ENCODE peak calls at places on chromosomes 12 and 14, in four cellular contexts. F is GM12878, T is HepG2, U is H1. B is an unnamed sample.

GRCh38 chr14:56092761-56093160 is 25.4 kb upstream of the PELI2 start:
- DNase-seq in F (no peak), T (no peak), U (no peak), B (no peak)

GRCh38 chr12:130796985-130797686 is 41.9 kb downstream of the STX2 start:
- DNase-seq in F (no peak), T (no peak), U (no peak), B (no peak)

GRCh38 chr12:12384601-12385321 is 27.9 kb downstream of the BORCS5 start:
- DNase-seq in F (no peak), T (peak), U (no peak), B (peak)

GRCh38 chr14:22650046-22650739 is 6.0 kb upstream of the OR6J1 start:
- DNase-seq in F (no peak), T (no peak), U (no peak), B (no peak)

GRCh38 chr14:99884834-99885648 is 91.8 kb downstream of the EML1 start:
- DNase-seq in F (peak), T (peak), U (no peak), B (peak)

GRCh38 chr12:115660211-115660805 is 617.2 kb downstream of the MED13L start:
- DNase-seq in F (no peak), T (no peak), U (no peak), B (no peak)

GRCh38 chr14:55136868-55137785 is 8.1 kb downstream of the LGALS3 start:
- DNase-seq in F (no peak), T (no peak), U (no peak), B (no peak)

GRCh38 chr12:48838048-48838447 is 13.9 kb downstream of the DDX23 start:
- DNase-seq in F (no peak), T (peak), U (no peak), B (no peak)

GRCh38 chr14:105252552-105253328 is 4.4 kb downstream of the BTBD6 start:
- DNase-seq in F (no peak), T (no peak), U (no peak), B (no peak)

GRCh38 chr12:13864081-13864673 is 117.2 kb downstream of the GRIN2B start:
- DNase-seq in F (peak), T (peak), U (peak), B (peak)

GRCh38 chr12:126782083-126782482 is 1484.9 kb upstream of the TMEM132C start:
- DNase-seq in F (no peak), T (no peak), U (no peak), B (no peak)

GRCh38 chr14:37597538-37598084 is 2.2 kb downstream of the TTC6 start:
- DNase-seq in F (no peak), T (no peak), U (peak), B (no peak)

GRCh38 chr14:72678360-72678759 is 215.5 kb downstream of the DPF3 start:
- DNase-seq in F (no peak), T (no peak), U (no peak), B (no peak)

GRCh38 chr12:129186952-129187351 is 333.7 kb downstream of the GLT1D1 start:
- DNase-seq in F (no peak), T (no peak), U (no peak), B (peak)

GRCh38 chr14:21308479-21309237 is 28.8 kb downstream of the RPGRIP1 start:
- DNase-seq in F (peak), T (peak), U (peak), B (peak)

GRCh38 chr12:48183876-48184548 is 568 bp downstream of the CCDC184 start:
- DNase-seq in F (no peak), T (no peak), U (peak), B (no peak)

GRCh38 chr12:42325776-42326465 is at the start of the genes PPHLN1 and ZCRB1:
- DNase-seq in F (no peak), T (peak), U (peak), B (peak)

GRCh38 chr14:49896956-49897355 is 4.1 kb downstream of the ARF6 start:
- DNase-seq in F (no peak), T (no peak), U (no peak), B (no peak)

GRCh38 chr14:87935081-87935828 is 57.7 kb downstream of the GALC start:
- DNase-seq in F (no peak), T (no peak), U (no peak), B (no peak)

GRCh38 chr12:49619286-49619685 is 4.1 kb upstream of the PRPF40B start:
- DNase-seq in F (no peak), T (no peak), U (no peak), B (no peak)

GRCh38 chr12:4202918-4203317 is 70.6 kb upstream of the CCND2 start:
- DNase-seq in F (no peak), T (no peak), U (no peak), B (no peak)

GRCh38 chr12:96218989-96219678 is 25.0 kb downstream of the ELK3 start:
- DNase-seq in F (no peak), T (peak), U (no peak), B (no peak)

GRCh38 chr12:2169489-2169888 is 116.7 kb downstream of the CACNA1C start:
- DNase-seq in F (no peak), T (peak), U (no peak), B (no peak)

DNA sequence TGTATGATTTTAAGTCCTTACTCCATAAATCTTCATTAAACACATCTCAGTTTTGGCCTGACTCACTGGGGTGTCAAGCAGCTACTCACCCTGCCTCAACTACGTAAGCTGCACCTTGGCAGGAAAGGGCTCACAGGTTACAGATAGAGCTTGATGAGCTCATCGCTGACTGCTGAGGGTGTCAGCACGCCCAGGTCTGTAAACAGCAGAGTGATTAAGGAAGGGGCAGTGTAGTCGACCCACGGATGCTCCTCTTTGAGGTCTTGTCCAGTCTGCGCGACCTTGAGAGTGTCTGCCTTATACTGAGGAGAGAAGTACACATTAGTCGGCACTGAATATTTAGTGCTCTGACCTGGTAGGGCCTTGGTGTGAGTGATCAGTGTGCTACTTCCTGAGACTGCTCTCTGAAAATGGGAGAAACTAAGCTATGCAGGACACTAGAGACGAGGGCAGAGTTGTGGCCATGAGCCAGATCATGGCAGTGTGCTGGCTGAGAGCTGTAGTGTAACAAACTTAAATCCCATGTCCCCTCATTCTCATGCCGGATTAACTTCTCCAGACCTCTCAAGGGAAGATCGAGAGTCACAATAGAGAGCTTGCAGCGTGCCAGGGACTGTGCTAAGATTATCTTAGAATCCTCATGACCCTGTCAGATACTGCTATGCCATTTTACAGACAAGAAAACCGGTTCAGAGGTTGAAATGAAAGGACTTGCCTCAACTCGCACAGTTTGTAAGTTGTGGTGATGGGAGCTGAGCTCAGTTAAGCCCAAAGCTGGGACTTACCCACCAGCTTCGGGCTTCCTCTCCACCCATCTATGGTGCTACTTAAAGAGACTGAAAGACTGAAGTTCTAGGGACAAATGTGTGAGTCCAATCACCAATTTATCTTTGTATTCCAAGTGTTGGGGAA is 11.6 kb downstream of the EIF2B1 start:
- DNase-seq in F (no peak), T (no peak), U (no peak), B (no peak)
- TF ChIP-seq ATF2 in F (no peak), T (no peak), U (no peak), B (no peak)

DNA sequence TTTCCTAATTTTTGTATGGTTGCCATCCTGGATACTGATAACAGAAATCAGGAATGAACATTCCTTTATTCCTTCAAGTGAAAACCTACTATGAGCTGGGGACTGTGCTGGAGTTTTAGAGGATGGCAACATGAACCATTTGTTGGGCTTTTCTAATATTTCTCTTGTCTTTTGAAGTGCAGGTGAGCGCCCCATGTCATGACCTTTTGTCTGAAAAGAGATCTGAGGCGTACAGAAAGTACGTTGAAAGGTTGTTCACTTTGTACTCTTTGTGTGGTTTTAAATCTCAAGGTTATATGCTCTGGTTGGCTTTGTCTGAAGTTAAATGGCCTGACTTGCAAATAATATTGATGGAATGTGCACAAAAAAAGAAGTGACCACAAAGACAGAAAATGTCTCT is 79.0 kb downstream of the GAS2L3 start:
- DNase-seq in F (no peak), T (peak), U (no peak), B (no peak)
- TF ChIP-seq POLR2A in F (no peak), T (no peak), U (no peak), B (no peak)

DNA sequence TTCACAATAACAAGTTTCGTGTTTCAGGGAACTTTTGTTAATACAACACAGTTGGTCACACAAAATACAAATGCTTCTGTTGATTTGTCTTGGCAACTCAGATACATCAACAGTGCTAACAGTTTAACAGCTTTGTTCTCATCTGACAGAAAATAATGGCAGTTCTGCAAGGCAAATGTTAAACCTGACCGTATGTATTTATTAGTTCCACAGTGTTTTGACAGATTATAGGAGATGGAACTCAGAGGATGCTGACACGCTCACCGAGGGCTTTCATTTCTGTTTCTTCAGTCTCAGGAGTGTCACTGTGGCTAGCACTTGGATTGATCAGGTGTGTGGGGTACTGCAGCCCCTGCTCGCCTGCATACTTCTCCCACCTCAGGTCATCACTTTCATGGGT is 350.6 kb downstream of the PRKD1 start:
- DNase-seq in F (no peak), T (no peak), U (no peak), B (peak)
- TF ChIP-seq POLR2AphosphoS5 in F (no peak), T (no peak), U (no peak), B (no peak)

GRCh38 chr12:64039285-64039871 is 182.7 kb downstream of the KICS2 start:
- DNase-seq in F (no peak), T (no peak), U (no peak), B (no peak)
- TF ChIP-seq ATF2 in F (no peak), T (no peak), U (no peak), B (no peak)

DNA sequence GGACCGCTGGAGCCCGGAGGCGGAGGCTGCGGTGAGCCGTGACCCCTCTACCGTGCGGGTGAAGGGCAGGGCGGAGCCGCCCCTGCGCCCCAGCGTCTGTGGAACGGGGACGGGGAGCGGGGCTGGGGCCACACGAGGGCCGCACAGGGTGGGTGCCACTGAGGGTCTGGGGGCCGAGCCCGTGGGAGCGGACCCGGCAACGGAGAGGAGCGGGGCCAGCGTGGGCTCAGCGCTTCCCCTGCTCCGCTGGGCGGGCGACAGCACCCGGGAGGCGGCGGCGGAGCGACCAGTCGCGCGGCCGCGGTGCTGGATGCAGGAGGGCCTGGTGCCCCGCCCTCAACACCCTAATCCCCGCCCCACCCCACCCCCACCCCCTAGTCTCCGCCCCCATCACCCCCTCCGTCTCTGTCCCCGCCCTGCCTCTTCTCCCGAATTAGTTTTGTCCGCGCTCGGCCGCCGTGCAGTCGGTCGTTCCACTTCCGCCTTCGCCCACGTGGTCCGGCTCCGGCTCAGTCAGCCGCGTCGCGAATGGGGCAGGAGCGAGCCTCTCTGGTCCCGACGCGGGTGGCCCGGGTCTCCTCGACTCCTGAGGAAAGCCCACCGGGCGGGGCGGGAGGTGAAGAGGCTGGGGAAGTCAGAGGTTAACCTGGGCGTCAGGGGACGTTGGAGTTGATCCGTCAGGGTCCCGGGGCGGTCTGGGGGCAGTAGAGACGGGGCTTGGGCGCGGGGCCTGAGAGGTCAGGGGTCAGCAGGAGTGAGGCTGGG is at the start of gene PUS1:
- DNase-seq in F (peak), T (peak), U (peak), B (peak)
- TF ChIP-seq POLR2A in F (peak), T (peak), U (peak), B (peak)

DNA sequence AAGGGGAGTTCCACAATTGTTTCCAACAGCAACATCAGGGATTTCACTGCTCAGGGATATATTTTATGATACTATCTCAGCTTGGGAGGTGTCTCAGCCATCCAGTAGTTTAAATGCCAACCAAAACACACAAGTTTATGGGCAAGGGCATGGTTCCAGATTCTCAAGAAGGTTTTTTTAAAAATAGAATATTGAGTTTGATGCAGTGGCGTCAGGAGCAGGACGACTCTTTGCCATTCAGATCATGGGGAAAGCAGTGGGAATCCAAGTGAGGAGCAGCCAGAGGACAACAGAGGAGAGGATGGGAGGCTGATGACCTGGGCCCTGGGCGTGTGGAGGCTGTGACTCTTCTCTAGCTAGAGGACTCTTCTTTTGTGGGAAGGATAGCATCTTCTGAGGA is 25.7 kb downstream of the TSHR start:
- DNase-seq in F (no peak), T (no peak), U (no peak), B (no peak)
- TF ChIP-seq POLR2AphosphoS5 in F (no peak), T (no peak), U (no peak), B (no peak)

GRCh38 chr14:95679148-95679547 is 7.1 kb upstream of the TCL1B start:
- DNase-seq in F (no peak), T (no peak), U (no peak), B (no peak)
- TF ChIP-seq ATF2 in F (no peak), T (no peak), U (no peak), B (no peak)

B was measured in K562.